ENCODE peak calls at places on chromosomes 3 and 15, in four cellular contexts. One of them, this sample, is unnamed.
A peak's percentile ranks its signal among the peaks of the same experiment; 100 is the strongest.

GRCh38 chr15:60552224-60552623 is 73.3 kb upstream of the ICE2 start:
- DNase-seq in ELF-1: no peak
- DNase-seq in nephron progenitor cell: no peak
- DNase-seq in NCI-H2029: no peak
- DNase-seq in this sample: no peak

GRCh38 chr3:171115667-171116066 is 89.1 kb upstream of the SLC2A2 start:
- DNase-seq in ELF-1: no peak
- DNase-seq in nephron progenitor cell: no peak
- DNase-seq in NCI-H2029: no peak
- DNase-seq in this sample: no peak

GRCh38 chr15:57031605-57032004 is 113.2 kb downstream of the TCF12 start:
- DNase-seq in ELF-1: peak; percentile 27
- DNase-seq in nephron progenitor cell: no peak
- DNase-seq in NCI-H2029: no peak
- DNase-seq in this sample: no peak

GRCh38 chr15:51022206-51022605 is 72.5 kb downstream of the TNFAIP8L3 start:
- DNase-seq in ELF-1: no peak
- DNase-seq in nephron progenitor cell: no peak
- DNase-seq in NCI-H2029: no peak
- DNase-seq in this sample: no peak

GRCh38 chr15:49521802-49522201 is 98.8 kb downstream of the FGF7 start:
- DNase-seq in ELF-1: no peak
- DNase-seq in nephron progenitor cell: no peak
- DNase-seq in NCI-H2029: no peak
- DNase-seq in this sample: no peak

GRCh38 chr15:63943829-63944680 is 102.2 kb downstream of the DAPK2 start:
- DNase-seq in ELF-1: no peak
- DNase-seq in nephron progenitor cell: no peak
- DNase-seq in NCI-H2029: no peak
- DNase-seq in this sample: no peak

GRCh38 chr3:31567036-31567435 is 34.3 kb downstream of the STT3B start:
- DNase-seq in ELF-1: peak; percentile 24
- DNase-seq in nephron progenitor cell: no peak
- DNase-seq in NCI-H2029: no peak
- DNase-seq in this sample: no peak

GRCh38 chr3:50112462-50112861 is 23.7 kb downstream of the RBM5 start:
- DNase-seq in ELF-1: no peak
- DNase-seq in nephron progenitor cell: no peak
- DNase-seq in NCI-H2029: peak; percentile 31
- DNase-seq in this sample: no peak

GRCh38 chr3:104987859-104988258 is 378.9 kb upstream of the ALCAM start:
- DNase-seq in ELF-1: no peak
- DNase-seq in nephron progenitor cell: no peak
- DNase-seq in NCI-H2029: no peak
- DNase-seq in this sample: no peak

GRCh38 chr3:71649757-71650156 is 66.2 kb upstream of the FOXP1 start:
- DNase-seq in ELF-1: no peak
- DNase-seq in nephron progenitor cell: no peak
- DNase-seq in NCI-H2029: no peak
- DNase-seq in this sample: no peak

GRCh38 chr15:42133892-42134502 is 22.4 kb downstream of the PLA2G4F start:
- DNase-seq in ELF-1: peak; percentile 86
- DNase-seq in nephron progenitor cell: peak; percentile 53
- DNase-seq in NCI-H2029: peak; percentile 43
- DNase-seq in this sample: no peak

GRCh38 chr3:172616061-172616461 is 92.8 kb upstream of the TNFSF10 start:
- DNase-seq in ELF-1: no peak
- DNase-seq in nephron progenitor cell: no peak
- DNase-seq in NCI-H2029: no peak
- DNase-seq in this sample: no peak

GRCh38 chr3:27022096-27022761 is 347.0 kb downstream of the NEK10 start:
- DNase-seq in ELF-1: no peak
- DNase-seq in nephron progenitor cell: no peak
- DNase-seq in NCI-H2029: no peak
- DNase-seq in this sample: no peak

GRCh38 chr3:99474776-99475175 is 163.6 kb upstream of the COL8A1 start:
- DNase-seq in ELF-1: no peak
- DNase-seq in nephron progenitor cell: no peak
- DNase-seq in NCI-H2029: no peak
- DNase-seq in this sample: no peak

GRCh38 chr15:78418239-78418638 is 19.8 kb upstream of the IREB2 start:
- DNase-seq in ELF-1: no peak
- DNase-seq in nephron progenitor cell: no peak
- DNase-seq in NCI-H2029: no peak
- DNase-seq in this sample: no peak

GRCh38 chr3:100386437-100387064 is 14.3 kb downstream of the TOMM70 start:
- DNase-seq in ELF-1: no peak
- DNase-seq in nephron progenitor cell: no peak
- DNase-seq in NCI-H2029: no peak
- DNase-seq in this sample: no peak

GRCh38 chr3:10417849-10418248 is 87.5 kb downstream of the ATP2B2 start:
- DNase-seq in ELF-1: no peak
- DNase-seq in nephron progenitor cell: no peak
- DNase-seq in NCI-H2029: peak; percentile 25
- DNase-seq in this sample: no peak

GRCh38 chr3:24550588-24550987 is 55.9 kb upstream of the THRB start:
- DNase-seq in ELF-1: no peak
- DNase-seq in nephron progenitor cell: no peak
- DNase-seq in NCI-H2029: no peak
- DNase-seq in this sample: no peak